ENCODE peak calls at places on chromosome 16, in five cellular contexts. One of them, this sample, is unnamed.
A peak's percentile ranks its signal among the peaks of the same experiment; 100 is the strongest.

GRCh38 chr16:72722552-72722951 is 325.4 kb downstream of the ZFHX3 start:
- DNase-seq in suprapubic skin: no peak
- DNase-seq in CD8-positive, alpha-beta T cell: no peak
- DNase-seq in DND-41: no peak
- DNase-seq in heart left ventricle: no peak
- DNase-seq in this sample: no peak

GRCh38 chr16:57089406-57089805 is 3.0 kb upstream of the CPNE2 start:
- DNase-seq in suprapubic skin: no peak
- DNase-seq in CD8-positive, alpha-beta T cell: no peak
- DNase-seq in DND-41: no peak
- DNase-seq in heart left ventricle: no peak
- DNase-seq in this sample: no peak

GRCh38 chr16:50609049-50609832 is 61.0 kb downstream of the NKD1 start:
- DNase-seq in suprapubic skin: no peak
- DNase-seq in CD8-positive, alpha-beta T cell: no peak
- DNase-seq in DND-41: no peak
- DNase-seq in heart left ventricle: no peak
- DNase-seq in this sample: no peak

GRCh38 chr16:69176033-69176780 is 10.8 kb upstream of the SNTB2 start:
- DNase-seq in suprapubic skin: no peak
- DNase-seq in CD8-positive, alpha-beta T cell: no peak
- DNase-seq in DND-41: no peak
- DNase-seq in heart left ventricle: no peak
- DNase-seq in this sample: no peak

GRCh38 chr16:56013962-56014552 is 138.9 kb upstream of the CES5A start:
- DNase-seq in suprapubic skin: no peak
- DNase-seq in CD8-positive, alpha-beta T cell: peak; percentile 19
- DNase-seq in DND-41: peak; percentile 77
- DNase-seq in heart left ventricle: peak; percentile 75
- DNase-seq in this sample: no peak

GRCh38 chr16:347203-347602 is 5.3 kb downstream of the AXIN1 start:
- DNase-seq in suprapubic skin: no peak
- DNase-seq in CD8-positive, alpha-beta T cell: no peak
- DNase-seq in DND-41: no peak
- DNase-seq in heart left ventricle: no peak
- DNase-seq in this sample: no peak

GRCh38 chr16:57615813-57616212 is 12.6 kb upstream of the ADGRG1 start:
- DNase-seq in suprapubic skin: peak; percentile 38
- DNase-seq in CD8-positive, alpha-beta T cell: no peak
- DNase-seq in DND-41: no peak
- DNase-seq in heart left ventricle: no peak
- DNase-seq in this sample: no peak

GRCh38 chr16:17423195-17423594 is 47.6 kb downstream of the XYLT1 start:
- DNase-seq in suprapubic skin: no peak
- DNase-seq in CD8-positive, alpha-beta T cell: no peak
- DNase-seq in DND-41: no peak
- DNase-seq in heart left ventricle: no peak
- DNase-seq in this sample: no peak

GRCh38 chr16:68283840-68284595 is 19.7 kb downstream of the SLC7A6 start:
- DNase-seq in suprapubic skin: no peak
- DNase-seq in CD8-positive, alpha-beta T cell: no peak
- DNase-seq in DND-41: no peak
- DNase-seq in heart left ventricle: no peak
- DNase-seq in this sample: no peak

GRCh38 chr16:62021295-62021694 is 14.9 kb downstream of the CDH8 start:
- DNase-seq in suprapubic skin: no peak
- DNase-seq in CD8-positive, alpha-beta T cell: no peak
- DNase-seq in DND-41: no peak
- DNase-seq in heart left ventricle: no peak
- DNase-seq in this sample: no peak

GRCh38 chr16:8795096-8795495 is 2.3 kb downstream of the TMEM186 start:
- DNase-seq in suprapubic skin: no peak
- DNase-seq in CD8-positive, alpha-beta T cell: no peak
- DNase-seq in DND-41: peak; percentile 43
- DNase-seq in heart left ventricle: no peak
- DNase-seq in this sample: no peak

GRCh38 chr16:81707411-81708321 is 71.4 kb upstream of the PLCG2 start:
- DNase-seq in suprapubic skin: no peak
- DNase-seq in CD8-positive, alpha-beta T cell: no peak
- DNase-seq in DND-41: no peak
- DNase-seq in heart left ventricle: peak; percentile 63
- DNase-seq in this sample: no peak

GRCh38 chr16:57999971-58000705 is at the start of gene ZNF319:
- DNase-seq in suprapubic skin: no peak
- DNase-seq in CD8-positive, alpha-beta T cell: peak; percentile 18
- DNase-seq in DND-41: peak; percentile 29
- DNase-seq in heart left ventricle: no peak
- DNase-seq in this sample: no peak

GRCh38 chr16:4273858-4274291 is 1.1 kb upstream of the TFAP4 start:
- DNase-seq in suprapubic skin: no peak
- DNase-seq in CD8-positive, alpha-beta T cell: peak; percentile 56
- DNase-seq in DND-41: peak; percentile 52
- DNase-seq in heart left ventricle: peak; percentile 82
- DNase-seq in this sample: peak; percentile 71

GRCh38 chr16:52548261-52549010 is 1.5 kb upstream of the TOX3 start:
- DNase-seq in suprapubic skin: no peak
- DNase-seq in CD8-positive, alpha-beta T cell: no peak
- DNase-seq in DND-41: no peak
- DNase-seq in heart left ventricle: no peak
- DNase-seq in this sample: no peak

GRCh38 chr16:75248142-75248535 is 3.3 kb downstream of the BCAR1 start:
- DNase-seq in suprapubic skin: no peak
- DNase-seq in CD8-positive, alpha-beta T cell: no peak
- DNase-seq in DND-41: no peak
- DNase-seq in heart left ventricle: no peak
- DNase-seq in this sample: no peak

GRCh38 chr16:6643083-6643686 is 689.5 kb upstream of the RBFOX1 start:
- DNase-seq in suprapubic skin: no peak
- DNase-seq in CD8-positive, alpha-beta T cell: peak; percentile 17
- DNase-seq in DND-41: peak; percentile 54
- DNase-seq in heart left ventricle: no peak
- DNase-seq in this sample: peak; percentile 65

GRCh38 chr16:12781777-12782176 is 21.9 kb downstream of the CPPED1 start:
- DNase-seq in suprapubic skin: no peak
- DNase-seq in CD8-positive, alpha-beta T cell: no peak
- DNase-seq in DND-41: no peak
- DNase-seq in heart left ventricle: no peak
- DNase-seq in this sample: no peak

GRCh38 chr16:86611958-86612357 is 33.6 kb downstream of the FOXL1 start:
- DNase-seq in suprapubic skin: no peak
- DNase-seq in CD8-positive, alpha-beta T cell: no peak
- DNase-seq in DND-41: no peak
- DNase-seq in heart left ventricle: no peak
- DNase-seq in this sample: no peak

GRCh38 chr16:86609115-86609514 is 30.8 kb downstream of the FOXL1 start:
- DNase-seq in suprapubic skin: no peak
- DNase-seq in CD8-positive, alpha-beta T cell: no peak
- DNase-seq in DND-41: no peak
- DNase-seq in heart left ventricle: no peak
- DNase-seq in this sample: no peak

GRCh38 chr16:86610779-86611516 is 32.6 kb downstream of the FOXL1 start:
- DNase-seq in suprapubic skin: no peak
- DNase-seq in CD8-positive, alpha-beta T cell: no peak
- DNase-seq in DND-41: no peak
- DNase-seq in heart left ventricle: no peak
- DNase-seq in this sample: no peak

GRCh38 chr16:86609661-86610060 is 31.3 kb downstream of the FOXL1 start:
- DNase-seq in suprapubic skin: no peak
- DNase-seq in CD8-positive, alpha-beta T cell: no peak
- DNase-seq in DND-41: no peak
- DNase-seq in heart left ventricle: no peak
- DNase-seq in this sample: no peak

DNA sequence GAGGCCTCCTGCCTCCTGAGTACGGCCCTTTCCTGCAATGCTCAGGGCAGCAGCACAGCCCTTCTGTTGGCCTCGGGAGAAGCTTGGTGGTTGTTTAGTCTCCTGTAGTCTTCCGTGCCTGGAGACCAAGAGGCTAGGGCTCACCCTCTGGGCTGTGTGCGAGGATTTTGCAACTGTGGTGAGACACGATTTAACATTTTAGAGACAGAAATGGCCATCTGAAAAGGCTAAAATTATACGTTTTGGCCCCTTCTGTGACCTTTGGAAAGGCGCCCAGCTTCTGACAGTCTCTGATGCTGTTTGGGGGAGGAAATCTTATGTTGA is 33.1 kb downstream of the FOXL1 start:
- DNase-seq in suprapubic skin: no peak
- DNase-seq in CD8-positive, alpha-beta T cell: no peak
- DNase-seq in DND-41: no peak
- DNase-seq in heart left ventricle: no peak
- DNase-seq in this sample: no peak
- H3K27ac ChIP-seq in suprapubic skin: no peak overlapping the region
- H3K27ac ChIP-seq in CD8-positive, alpha-beta T cell: no peak overlapping the region
- H3K27ac ChIP-seq in DND-41: no peak overlapping the region
- H3K27ac ChIP-seq in heart left ventricle: peak overlapping the region; percentile 57
- H3K27ac ChIP-seq in this sample: peak overlapping the region; percentile 55

DNA sequence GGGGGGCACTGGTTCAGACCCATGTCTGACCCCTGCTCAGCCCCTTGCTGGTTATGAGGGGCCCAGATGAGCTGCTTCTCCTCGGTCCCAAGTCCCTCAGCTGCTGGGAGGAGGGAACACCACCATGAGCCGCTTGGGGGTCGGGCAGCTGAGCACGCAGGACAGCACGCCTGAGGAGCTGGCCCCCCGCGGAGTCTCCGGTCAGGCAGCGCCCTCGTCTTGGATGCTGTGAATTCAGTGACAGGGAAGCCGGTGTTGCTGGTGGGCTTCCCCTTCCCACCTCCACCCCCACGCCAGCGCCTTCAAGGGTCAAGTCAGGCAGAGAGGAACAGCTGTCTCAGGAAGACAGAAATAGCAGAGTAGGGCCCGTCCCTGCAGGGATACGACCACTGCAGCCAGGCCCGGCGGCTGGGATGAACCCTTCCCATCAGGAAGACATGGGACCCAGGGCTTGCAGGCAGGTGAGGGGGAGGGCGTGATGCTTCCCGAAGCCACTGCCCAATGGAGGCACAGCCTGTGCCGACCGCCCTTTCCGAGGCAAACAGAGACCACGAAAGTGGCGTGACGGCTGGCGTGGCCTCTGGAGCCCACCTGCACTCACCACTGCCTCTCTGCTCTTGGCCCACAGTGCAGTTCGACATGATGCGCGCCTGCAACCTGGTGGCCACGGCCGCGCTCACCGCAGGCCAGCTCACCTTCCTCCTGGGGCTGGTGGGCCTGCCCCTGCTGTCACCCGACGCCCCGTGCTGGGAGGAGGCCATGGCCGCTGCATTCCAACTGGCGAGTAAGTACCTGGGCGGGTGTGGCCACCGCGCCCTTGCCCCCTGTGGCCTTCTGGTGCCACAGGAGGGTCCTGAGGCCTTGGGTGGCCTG is 8.1 kb downstream of the TMEM204 start:
- DNase-seq in suprapubic skin: no peak
- DNase-seq in CD8-positive, alpha-beta T cell: no peak
- DNase-seq in DND-41: no peak
- DNase-seq in heart left ventricle: no peak
- DNase-seq in this sample: no peak
- H3K27ac ChIP-seq in suprapubic skin: no peak overlapping the region
- H3K27ac ChIP-seq in CD8-positive, alpha-beta T cell: no peak overlapping the region
- H3K27ac ChIP-seq in DND-41: no peak overlapping the region
- H3K27ac ChIP-seq in heart left ventricle: peak overlapping the region; percentile 98
- H3K27ac ChIP-seq in this sample: peak overlapping the region; percentile 97

DNA sequence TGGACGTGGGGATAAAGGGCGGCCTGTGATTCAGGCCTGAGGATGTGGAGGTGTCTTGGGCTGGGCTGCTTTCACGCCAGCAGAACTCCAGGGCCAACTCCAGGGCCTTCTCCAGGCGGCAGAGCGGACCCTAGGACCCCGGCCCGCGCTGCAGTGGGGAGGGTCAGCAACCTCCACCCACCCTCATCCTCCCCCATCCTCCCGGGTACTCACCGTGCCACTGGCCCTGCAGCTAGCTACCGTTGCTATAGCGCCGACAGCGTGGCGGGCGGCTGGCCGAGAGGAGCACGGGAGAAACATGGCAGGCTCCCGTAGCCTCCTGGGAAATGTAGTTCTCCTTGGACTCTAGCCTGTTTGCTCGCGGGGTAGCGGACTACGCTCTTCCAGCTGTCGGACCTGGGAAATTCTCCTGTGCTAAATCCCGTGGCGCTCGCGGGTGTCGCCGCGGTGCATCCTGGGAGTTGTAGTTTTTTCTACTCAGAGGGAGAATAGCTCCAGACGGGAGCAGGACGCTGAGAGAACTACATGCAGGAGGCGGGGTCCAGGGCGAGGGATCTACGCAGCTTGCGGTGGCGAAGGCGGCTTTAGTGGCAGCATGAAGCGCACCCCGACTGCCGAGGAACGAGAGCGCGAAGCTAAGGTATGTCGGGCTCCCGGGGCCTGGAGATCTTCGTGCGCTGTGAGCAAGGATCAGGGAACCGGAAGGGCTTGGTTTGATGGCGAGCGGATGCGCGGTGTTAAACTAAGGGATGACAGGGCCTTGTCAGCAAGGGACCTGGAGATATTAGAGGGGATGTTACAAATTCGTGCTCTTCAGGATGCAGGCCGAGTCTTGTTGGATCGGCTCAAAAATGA is at the start of the genes FTO and RPGRIP1L:
- DNase-seq in suprapubic skin: peak; percentile 99
- DNase-seq in CD8-positive, alpha-beta T cell: peak; percentile 98
- DNase-seq in DND-41: peak; percentile 99
- DNase-seq in heart left ventricle: peak; percentile 98
- DNase-seq in this sample: peak; percentile 99
- H3K27ac ChIP-seq in suprapubic skin: peak within 1 kb of the TSS; percentile 61
- H3K27ac ChIP-seq in CD8-positive, alpha-beta T cell: peak within 1 kb of the TSS; percentile 68
- H3K27ac ChIP-seq in DND-41: peak within 1 kb of the TSS; percentile 73
- H3K27ac ChIP-seq in heart left ventricle: peak within 1 kb of the TSS; percentile 63
- H3K27ac ChIP-seq in this sample: peak within 1 kb of the TSS; percentile 70

DNA sequence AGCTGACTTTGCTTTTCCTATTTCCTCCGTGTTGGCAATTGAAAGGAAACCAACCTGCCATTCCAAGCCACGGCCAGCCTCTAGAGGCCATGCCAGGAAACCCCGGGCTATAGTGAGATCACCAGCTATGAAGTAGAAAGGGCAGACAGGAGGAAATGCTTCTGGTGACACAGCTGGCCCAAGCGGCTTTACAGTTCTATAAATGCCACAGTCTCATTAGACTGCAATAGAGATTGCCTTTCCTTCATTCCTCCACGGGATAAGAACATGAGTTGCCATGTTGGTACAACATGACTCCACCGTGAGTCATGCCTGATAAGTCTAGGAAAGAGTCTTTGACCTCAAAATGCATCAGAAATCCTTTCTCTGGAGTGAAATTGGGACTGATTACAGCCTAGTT is 384.9 kb downstream of the GRIN2A start:
- DNase-seq in suprapubic skin: no peak
- DNase-seq in CD8-positive, alpha-beta T cell: no peak
- DNase-seq in DND-41: no peak
- DNase-seq in heart left ventricle: no peak
- DNase-seq in this sample: peak; percentile 58
- H3K27ac ChIP-seq in suprapubic skin: no peak overlapping the region
- H3K27ac ChIP-seq in CD8-positive, alpha-beta T cell: no peak overlapping the region
- H3K27ac ChIP-seq in DND-41: no peak overlapping the region
- H3K27ac ChIP-seq in heart left ventricle: peak overlapping the region; percentile 85
- H3K27ac ChIP-seq in this sample: peak overlapping the region; percentile 94

GRCh38 chr16:27549857-27550581 is at the start of the genes GTF3C1 and KATNIP:
- DNase-seq in suprapubic skin: peak; percentile 100
- DNase-seq in CD8-positive, alpha-beta T cell: peak; percentile 100
- DNase-seq in DND-41: peak; percentile 99
- DNase-seq in heart left ventricle: peak; percentile 100
- DNase-seq in this sample: peak; percentile 100
- H3K27ac ChIP-seq in suprapubic skin: peak within 1 kb of the TSS; percentile 81
- H3K27ac ChIP-seq in CD8-positive, alpha-beta T cell: peak within 1 kb of the TSS; percentile 94
- H3K27ac ChIP-seq in DND-41: peak within 1 kb of the TSS; percentile 85
- H3K27ac ChIP-seq in heart left ventricle: peak within 1 kb of the TSS; percentile 83
- H3K27ac ChIP-seq in this sample: peak within 1 kb of the TSS; percentile 90

GRCh38 chr16:77592021-77592420 is 130.3 kb upstream of the NUDT7 start:
- DNase-seq in suprapubic skin: no peak
- DNase-seq in CD8-positive, alpha-beta T cell: no peak
- DNase-seq in DND-41: no peak
- DNase-seq in heart left ventricle: no peak
- DNase-seq in this sample: no peak
- H3K27ac ChIP-seq in suprapubic skin: no peak overlapping the region
- H3K27ac ChIP-seq in CD8-positive, alpha-beta T cell: no peak overlapping the region
- H3K27ac ChIP-seq in DND-41: no peak overlapping the region
- H3K27ac ChIP-seq in heart left ventricle: no peak overlapping the region
- H3K27ac ChIP-seq in this sample: no peak overlapping the region

This sample was measured in right atrium auricular region.